ENCODE peak calls at places on chromosomes 2 and 18, in six cellular contexts. V is T1000; K is fibroblast of lung; L is stimulated activated CD8-positive, alpha-beta memory T cell treated with anti-CD3 and anti-CD28 coated beads, Interleukin-7, amount 100 ng/mL, for 1 hour; J is gastrocnemius medialis; Q is nucleus accumbens. T is an unnamed sample.

GRCh38 chr2:206241767-206242166 is 32.7 kb upstream of the ZDBF2 start:
- DNase-seq in V (no peak), K (no peak), L (no peak), J (no peak), Q (no peak), T (no peak)

GRCh38 chr2:40488927-40489677 is 37.2 kb upstream of the SLC8A1 start:
- DNase-seq in Q (no peak), K (peak; percentile 75), J (no peak), V (no peak), L (no peak), T (no peak)

GRCh38 chr18:67517224-67517765 is 775 bp upstream of the DSEL start:
- DNase-seq in K (no peak), J (no peak), V (no peak), Q (no peak), L (no peak), T (no peak)

GRCh38 chr2:196925768-196926561 is 542 bp downstream of the PGAP1 start:
- DNase-seq in J (peak; percentile 4), K (peak; percentile 38), L (no peak), Q (peak; percentile 34), V (peak; percentile 23), T (peak; percentile 32)

GRCh38 chr2:128557841-128558241 is 239.2 kb upstream of the HS6ST1 start:
- DNase-seq in L (no peak), J (no peak), K (peak; percentile 64), V (no peak), Q (no peak), T (no peak)

GRCh38 chr2:36058953-36059352 is 296.6 kb upstream of the CRIM1 start:
- DNase-seq in J (no peak), V (no peak), Q (no peak), K (no peak), L (no peak), T (peak; percentile 23)

GRCh38 chr2:16138811-16139662 is 198.7 kb downstream of the MYCN start:
- DNase-seq in V (no peak), L (no peak), K (no peak), Q (no peak), J (no peak), T (no peak)

GRCh38 chr2:214774108-214774507 is 35.4 kb downstream of the BARD1 start:
- DNase-seq in Q (no peak), L (no peak), V (no peak), K (peak; percentile 54), J (no peak), T (peak; percentile 44)

GRCh38 chr2:88658890-88659881 is 31.9 kb upstream of the EIF2AK3 start:
- DNase-seq in L (no peak), K (peak; percentile 85), Q (no peak), J (peak; percentile 87), V (no peak), T (peak; percentile 86)

GRCh38 chr2:223563462-223563861 is 38.7 kb downstream of the SCG2 start:
- DNase-seq in K (peak; percentile 85), V (no peak), Q (no peak), J (no peak), L (no peak), T (peak; percentile 96)